ENCODE peak calls at places on chromosomes 11 and 22, in ten cellular contexts. U is NCI-H1694 treated with DMSO at 0.1 percent for 48 hours; J is M059J; G is activated CD4-positive, alpha-beta T cell treated with anti-CD3 and anti-CD28 coated beads for 24 hours; E is activated CD8-positive, alpha-beta T cell treated with anti-CD3 and anti-CD28 coated beads for 36 hours; Q is AG04450; I is brain pericyte; L is endothelial cell; A is AG20443; K is NCI-H510A. O is an unnamed sample.

GRCh38 chr22:46734830-46735453 is 3.1 kb downstream of the CERK start:
- DNase-seq in U (no peak), J (no peak), G (peak), E (peak), Q (no peak), I (no peak), L (no peak), A (no peak), K (peak), O (no peak)

GRCh38 chr11:71491531-71492329 is 35.3 kb upstream of the KRTAP5-7 start:
- DNase-seq in U (no peak), J (no peak), G (no peak), E (no peak), Q (no peak), I (no peak), L (no peak), A (no peak), K (no peak), O (no peak)

GRCh38 chr11:72676874-72677341 is 2.7 kb upstream of the PDE2A start:
- DNase-seq in U (no peak), J (peak), G (peak), E (peak), Q (no peak), I (no peak), L (peak), A (peak), K (no peak), O (peak)

GRCh38 chr11:133107753-133108152 is 424.5 kb downstream of the OPCML start:
- DNase-seq in U (no peak), J (no peak), G (no peak), E (no peak), Q (no peak), I (no peak), L (no peak), A (no peak), K (no peak), O (no peak)

GRCh38 chr22:25353516-25354445 is 134.3 kb downstream of the CRYBB2 start:
- DNase-seq in U (no peak), J (no peak), G (no peak), E (no peak), Q (no peak), I (no peak), L (no peak), A (no peak), K (no peak), O (no peak)

GRCh38 chr11:112227002-112227401 is 774 bp downstream of the PTS start:
- DNase-seq in U (no peak), J (peak), G (no peak), E (no peak), Q (no peak), I (no peak), L (no peak), A (peak), K (no peak), O (peak)

GRCh38 chr11:6357222-6357621 is 33.1 kb upstream of the SMPD1 start:
- DNase-seq in U (no peak), J (peak), G (no peak), E (peak), Q (peak), I (no peak), L (no peak), A (peak), K (no peak), O (peak)

GRCh38 chr22:35587896-35588295 is 29.2 kb downstream of the MB start:
- DNase-seq in U (no peak), J (no peak), G (no peak), E (no peak), Q (no peak), I (no peak), L (no peak), A (no peak), K (no peak), O (no peak)

GRCh38 chr11:68036141-68036716 is 2.6 kb upstream of the TCIRG1 start:
- DNase-seq in U (no peak), J (no peak), G (no peak), E (no peak), Q (no peak), I (no peak), L (no peak), A (no peak), K (no peak), O (no peak)

GRCh38 chr11:132423266-132423665 is 1052.9 kb downstream of the NTM start:
- DNase-seq in U (no peak), J (peak), G (no peak), E (no peak), Q (no peak), I (no peak), L (no peak), A (no peak), K (peak), O (no peak)

GRCh38 chr22:43976861-43977795 is 21.9 kb downstream of the SAMM50 start:
- DNase-seq in U (no peak), J (no peak), G (no peak), E (no peak), Q (no peak), I (no peak), L (no peak), A (no peak), K (no peak), O (no peak)

GRCh38 chr11:124740277-124740882 is 638 bp downstream of the NRGN start:
- DNase-seq in U (no peak), J (peak), G (no peak), E (peak), Q (no peak), I (no peak), L (no peak), A (no peak), K (no peak), O (no peak)

GRCh38 chr11:121482231-121483129 is 29.7 kb upstream of the SORL1-AS1 start:
- DNase-seq in U (no peak), J (no peak), G (no peak), E (peak), Q (no peak), I (no peak), L (no peak), A (no peak), K (no peak), O (no peak)

GRCh38 chr11:131692151-131692550 is 321.7 kb downstream of the NTM start:
- DNase-seq in U (no peak), J (no peak), G (no peak), E (no peak), Q (no peak), I (no peak), L (no peak), A (no peak), K (no peak), O (no peak)

GRCh38 chr22:27397948-27398330 is 403.6 kb downstream of the MN1 start:
- DNase-seq in U (no peak), J (no peak), G (no peak), E (no peak), Q (peak), I (no peak), L (no peak), A (no peak), K (no peak), O (peak)

GRCh38 chr11:83070878-83071640 is 638 bp downstream of the RAB30 start:
- DNase-seq in U (no peak), J (peak), G (peak), E (peak), Q (no peak), I (no peak), L (peak), A (no peak), K (no peak), O (peak)

GRCh38 chr22:42919199-42919598 is 62.1 kb upstream of the ARFGAP3 start:
- DNase-seq in U (no peak), J (peak), G (peak), E (peak), Q (no peak), I (no peak), L (no peak), A (peak), K (no peak), O (peak)

GRCh38 chr11:88307749-88308425 is 29.6 kb downstream of the CTSC start:
- DNase-seq in U (no peak), J (no peak), G (no peak), E (no peak), Q (no peak), I (no peak), L (no peak), A (no peak), K (no peak), O (no peak)

GRCh38 chr11:748007-748359 is 719 bp downstream of the TALDO1 start:
- DNase-seq in U (no peak), J (peak), G (no peak), E (no peak), Q (no peak), I (no peak), L (no peak), A (peak), K (no peak), O (no peak)

GRCh38 chr11:27783701-27784355 is 83.6 kb upstream of the BDNF start:
- DNase-seq in U (no peak), J (no peak), G (no peak), E (no peak), Q (no peak), I (no peak), L (no peak), A (peak), K (no peak), O (no peak)

GRCh38 chr22:20781272-20781990 is 7.5 kb downstream of the SERPIND1 start:
- DNase-seq in U (no peak), J (no peak), G (no peak), E (peak), Q (no peak), I (no peak), L (no peak), A (no peak), K (no peak), O (no peak)

GRCh38 chr22:20569059-20570058 is 61.9 kb downstream of the MED15 start:
- DNase-seq in U (no peak), J (peak), G (peak), E (peak), Q (peak), I (peak), L (no peak), A (peak), K (no peak), O (peak)

GRCh38 chr11:69647761-69648497 is 7.0 kb downstream of the CCND1 start:
- DNase-seq in U (no peak), J (no peak), G (no peak), E (no peak), Q (no peak), I (no peak), L (no peak), A (no peak), K (no peak), O (no peak)

GRCh38 chr22:31089101-31090100 is 8.3 kb downstream of the SMTN start:
- DNase-seq in U (peak), J (no peak), G (no peak), E (peak), Q (no peak), I (no peak), L (peak), A (peak), K (no peak), O (peak)

GRCh38 chr11:77095551-77096490 is 6.8 kb upstream of the OMP start:
- DNase-seq in U (no peak), J (no peak), G (no peak), E (no peak), Q (no peak), I (no peak), L (no peak), A (no peak), K (no peak), O (no peak)

GRCh38 chr11:118106789-118107335 is 20.1 kb upstream of the SMIM35 start:
- DNase-seq in U (no peak), J (peak), G (no peak), E (no peak), Q (no peak), I (no peak), L (no peak), A (no peak), K (no peak), O (no peak)

GRCh38 chr11:3950996-3951662 is 95.7 kb downstream of the STIM1 start:
- DNase-seq in U (no peak), J (peak), G (no peak), E (no peak), Q (peak), I (peak), L (no peak), A (peak), K (no peak), O (peak)

GRCh38 chr22:33921576-33922181 is 1.4 kb upstream of the LARGE1 start:
- DNase-seq in U (peak), J (peak), G (no peak), E (peak), Q (peak), I (peak), L (peak), A (peak), K (peak), O (peak)

GRCh38 chr22:18110194-18110943 is at the start of gene TUBA8:
- DNase-seq in U (peak), J (peak), G (no peak), E (peak), Q (no peak), I (no peak), L (peak), A (peak), K (peak), O (peak)

GRCh38 chr11:27229511-27230174 is 133.4 kb downstream of the CCDC34 start:
- DNase-seq in U (no peak), J (no peak), G (no peak), E (no peak), Q (no peak), I (no peak), L (no peak), A (peak), K (no peak), O (no peak)

GRCh38 chr11:61752925-61753551 is 602 bp downstream of the MYRF start:
- DNase-seq in U (no peak), J (no peak), G (no peak), E (no peak), Q (no peak), I (no peak), L (no peak), A (no peak), K (no peak), O (no peak)

GRCh38 chr11:82733444-82734119 is at the start of gene FAM181B:
- DNase-seq in U (peak), J (peak), G (no peak), E (peak), Q (no peak), I (no peak), L (peak), A (peak), K (peak), O (peak)

GRCh38 chr11:74388678-74389327 is 9.4 kb downstream of the PGM2L1 start:
- DNase-seq in U (no peak), J (peak), G (peak), E (peak), Q (no peak), I (no peak), L (peak), A (peak), K (peak), O (peak)

GRCh38 chr11:29943347-29943746 is 73.5 kb downstream of the KCNA4 start:
- DNase-seq in U (no peak), J (no peak), G (no peak), E (no peak), Q (no peak), I (no peak), L (no peak), A (no peak), K (no peak), O (no peak)

GRCh38 chr11:65423516-65424199 is 1.1 kb downstream of the NEAT1 start:
- DNase-seq in U (no peak), J (peak), G (no peak), E (peak), Q (no peak), I (no peak), L (no peak), A (no peak), K (no peak), O (no peak)